ENCODE peak calls at places on chromosomes 16 and 17, in nine cellular contexts. E is K562, N is A549, L is H1, F is SK-N-SH, X is transverse colon, K is upper lobe of left lung, Z is esophagus muscularis mucosa, B is sigmoid colon. V is an unnamed sample. For H3K4me1, the result is how much of the 10 kb centered on the place peaks cover.

GRCh38 chr17:81378941-81379511 is 16.2 kb upstream of the BAHCC1 start:
- DNase-seq in B (no peak), E (no peak), Z (no peak), K (no peak), L (no peak), F (peak), N (no peak), X (no peak), V (no peak)

GRCh38 chr17:51056813-51057510 is 63.7 kb downstream of the SPAG9 start:
- DNase-seq in B (no peak), L (peak), K (no peak), E (peak), F (peak), X (no peak), N (peak), Z (no peak), V (no peak)

GRCh38 chr17:3754458-3755334 is 31.0 kb downstream of the HASPIN start:
- DNase-seq in K (peak), E (peak), Z (no peak), X (peak), B (no peak), L (peak), N (no peak), F (peak), V (peak)

GRCh38 chr17:17295141-17295540 is 8.0 kb upstream of the NT5M start:
- DNase-seq in K (no peak), X (no peak), F (no peak), L (no peak), B (no peak), Z (no peak), E (no peak), N (no peak), V (no peak)

GRCh38 chr16:11258553-11259287 is 2.7 kb upstream of the SOCS1 start:
- DNase-seq in B (peak), X (peak), K (peak), E (no peak), F (peak), N (no peak), L (no peak), Z (no peak), V (peak)

GRCh38 chr16:84144301-84144858 is 597 bp downstream of the HSDL1 start:
- DNase-seq in Z (no peak), F (peak), X (peak), B (no peak), E (peak), L (peak), N (peak), K (peak), V (peak)

GRCh38 chr17:53032861-53033271 is 789.9 kb upstream of the KIF2B start:
- DNase-seq in N (no peak), L (peak), E (no peak), Z (no peak), X (peak), K (peak), B (no peak), F (peak), V (no peak)

GRCh38 chr17:9813166-9813565 is 8.7 kb downstream of the GSG1L2 start:
- DNase-seq in F (no peak), N (no peak), X (no peak), L (no peak), K (no peak), Z (no peak), B (no peak), E (no peak), V (no peak)

GRCh38 chr17:42178817-42179216 is 2.1 kb downstream of the KCNH4 start:
- DNase-seq in F (no peak), E (no peak), L (no peak), B (no peak), N (no peak), K (no peak), Z (no peak), X (no peak), V (no peak)

GRCh38 chr16:83953796-83954576 is 946 bp downstream of the OSGIN1 start:
- DNase-seq in B (no peak), F (no peak), X (no peak), Z (no peak), N (peak), E (peak), L (no peak), K (peak), V (no peak)

GRCh38 chr17:63843387-63844292 is 1.2 kb upstream of the SMARCD2 start:
- DNase-seq in L (no peak), N (no peak), B (peak), Z (no peak), E (no peak), K (peak), X (peak), F (no peak), V (peak)

GRCh38 chr16:72112906-72113615 is 19.4 kb downstream of the DHX38 start:
- DNase-seq in X (no peak), F (no peak), L (no peak), E (no peak), B (no peak), Z (no peak), N (no peak), K (no peak), V (no peak)

GRCh38 chr17:82616021-82616703 is 32.1 kb downstream of the WDR45B start:
- DNase-seq in K (no peak), X (no peak), F (no peak), N (no peak), Z (no peak), E (no peak), B (no peak), L (no peak), V (no peak)

GRCh38 chr16:80120899-80121521 is 419.8 kb upstream of the DYNLRB2 start:
- DNase-seq in F (peak), L (no peak), X (no peak), N (no peak), K (no peak), E (no peak), B (no peak), Z (peak), V (peak)

GRCh38 chr16:11546522-11547485 is 39.9 kb downstream of the LITAF start:
- DNase-seq in Z (no peak), L (no peak), E (no peak), K (no peak), X (no peak), F (no peak), N (no peak), B (no peak), V (no peak)

GRCh38 chr16:728131-728889 is 1.4 kb downstream of the HAGHL start:
- DNase-seq in F (peak), K (peak), Z (no peak), E (peak), L (no peak), X (peak), N (peak), B (peak), V (peak)

GRCh38 chr16:57572978-57573733 is 30.7 kb downstream of the ADGRG5 start:
- DNase-seq in K (no peak), X (no peak), F (no peak), Z (peak), E (no peak), L (no peak), B (no peak), N (no peak), V (no peak)

GRCh38 chr17:75242461-75243042 is 18.9 kb downstream of the GGA3 start:
- DNase-seq in B (no peak), L (no peak), N (no peak), F (no peak), K (no peak), E (no peak), X (peak), Z (no peak), V (no peak)

GRCh38 chr17:30922235-30922993 is 669 bp downstream of the ADAP2 start:
- DNase-seq in Z (no peak), N (no peak), F (peak), X (peak), K (no peak), B (peak), L (peak), E (no peak), V (no peak)

GRCh38 chr16:51994597-51994996 is 552.3 kb downstream of the TOX3 start:
- DNase-seq in Z (no peak), B (no peak), N (no peak), X (peak), K (peak), L (no peak), E (no peak), F (no peak), V (peak)

GRCh38 chr17:38658741-38659345 is 15.9 kb downstream of the EPOP start:
- DNase-seq in Z (no peak), B (no peak), L (no peak), N (no peak), E (no peak), X (no peak), K (no peak), F (no peak), V (no peak)

GRCh38 chr16:27245276-27246231 is 23.0 kb downstream of the NSMCE1 start:
- DNase-seq in K (peak), Z (no peak), N (peak), L (no peak), X (no peak), E (peak), B (peak), F (no peak), V (no peak)

GRCh38 chr17:4565209-4566141 is 5.1 kb upstream of the GGT6 start:
- DNase-seq in K (peak), N (peak), B (peak), F (peak), X (peak), L (no peak), E (peak), Z (no peak), V (peak)

DNA sequence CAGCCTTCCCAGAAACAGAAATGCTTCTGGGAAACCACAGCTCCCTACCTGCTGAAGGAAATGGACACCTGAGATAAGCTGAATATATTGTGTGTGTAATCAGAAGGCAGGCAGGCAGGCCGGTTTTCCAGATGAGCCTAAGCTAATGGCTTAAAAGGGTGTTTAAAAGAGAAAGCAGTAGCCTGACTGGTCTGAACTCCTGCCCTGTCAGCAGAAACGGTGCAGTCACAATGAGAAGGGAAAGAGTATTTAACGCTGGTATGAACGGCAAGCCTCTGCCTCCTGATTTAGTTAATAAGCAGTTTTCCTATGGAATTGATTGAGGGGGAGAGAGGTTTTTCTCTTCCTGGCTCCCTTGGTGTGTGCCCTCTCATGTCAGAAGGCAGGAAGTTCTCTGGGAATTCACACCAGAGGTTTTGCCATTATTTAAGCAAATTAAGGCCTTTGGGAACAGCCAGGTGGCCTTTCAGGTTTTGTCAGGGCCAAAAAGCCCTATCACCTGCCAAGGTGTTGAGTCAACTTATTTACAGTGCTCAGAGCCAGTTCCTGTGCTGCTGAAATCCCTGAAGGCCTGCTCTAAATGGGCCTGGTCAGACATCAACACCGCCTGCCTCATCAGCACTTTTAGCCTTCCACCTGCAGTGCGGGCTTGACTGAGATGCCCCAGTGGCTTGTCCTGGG is 41.6 kb downstream of the CDH1 start:
- DNase-seq in Z (no peak), E (no peak), X (peak), B (no peak), L (no peak), N (no peak), K (peak), F (no peak), V (peak)
- TF ChIP-seq EP300 in Z (no peak), E (no peak), X (no peak), B (no peak), L (no peak), N (no peak), K (no peak), F (no peak), V (no peak)

DNA sequence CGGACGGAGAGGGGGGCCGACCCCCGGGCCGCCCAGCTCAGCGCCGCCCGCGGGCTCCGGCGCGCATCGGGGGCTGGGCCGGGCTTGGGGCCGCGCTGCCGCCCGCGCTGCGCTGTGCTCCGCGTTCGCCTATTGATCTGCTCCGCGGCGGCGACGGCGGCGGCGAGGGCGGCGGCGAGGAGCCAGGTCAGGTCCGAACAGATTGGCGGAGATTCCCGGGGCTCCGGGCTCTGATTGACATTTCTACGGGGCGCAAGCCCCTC is 589 bp downstream of the IRX3 start:
- DNase-seq in N (no peak), F (no peak), X (no peak), L (no peak), E (no peak), Z (no peak), B (no peak), K (no peak), V (no peak)
- H3K4me3 ChIP-seq in N (peak), F (peak), X (peak), L (peak), E (no peak), Z (peak), B (peak), K (peak), V (peak)

GRCh38 chr16:78242231-78242630 is 142.8 kb downstream of the WWOX start:
- DNase-seq in L (no peak), N (no peak), Z (peak), E (no peak), F (no peak), K (no peak), B (no peak), X (no peak), V (no peak)

GRCh38 chr16:78237346-78237745 is 137.9 kb downstream of the WWOX start:
- DNase-seq in N (no peak), Z (no peak), E (no peak), L (peak), X (no peak), K (no peak), B (no peak), F (no peak), V (no peak)

GRCh38 chr16:78244131-78244899 is 144.9 kb downstream of the WWOX start:
- DNase-seq in L (no peak), X (no peak), Z (peak), E (no peak), F (no peak), K (no peak), N (no peak), B (no peak), V (peak)

GRCh38 chr16:78237856-78238255 is 138.4 kb downstream of the WWOX start:
- DNase-seq in B (no peak), X (no peak), N (no peak), E (no peak), F (no peak), K (no peak), L (no peak), Z (no peak), V (no peak)

DNA sequence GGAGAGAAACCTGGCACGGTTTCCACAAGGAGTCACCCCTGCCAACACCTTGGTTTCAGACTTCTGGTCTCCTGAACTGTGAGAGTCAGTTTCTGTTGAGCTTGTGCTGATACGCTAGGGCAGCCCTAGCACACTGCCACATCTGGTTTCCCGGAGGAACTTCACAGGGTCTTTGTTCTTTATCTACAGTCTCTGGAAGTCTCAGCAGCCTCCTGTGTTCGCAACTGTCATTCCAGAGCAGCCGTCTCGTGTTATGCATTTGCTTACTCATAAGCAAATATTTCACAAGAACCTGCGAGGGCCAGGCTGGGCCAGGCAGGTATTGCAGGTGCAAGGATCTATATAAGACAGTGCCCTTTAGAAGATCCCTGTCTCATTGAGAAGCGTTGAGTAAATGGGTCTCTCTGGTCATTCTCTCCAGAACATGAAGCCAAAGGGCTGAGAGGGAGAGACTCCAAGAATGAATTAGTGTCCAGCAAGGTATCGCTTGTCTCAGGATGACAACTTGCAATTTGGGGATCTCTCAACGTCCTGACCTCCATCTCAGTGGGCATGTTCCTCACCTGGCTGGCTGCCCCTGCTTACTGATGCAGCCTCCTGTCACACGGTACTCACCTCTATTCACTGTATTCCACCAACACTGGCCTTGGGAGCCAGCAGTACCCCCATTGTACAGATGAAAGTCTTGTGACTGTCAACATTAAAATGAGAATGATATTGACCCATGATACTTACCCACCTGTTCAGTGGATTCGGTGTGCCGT is 141.2 kb downstream of the WWOX start:
- DNase-seq in E (no peak), F (no peak), L (peak), N (peak), X (no peak), Z (peak), B (no peak), K (peak), V (peak)
- H3K4me1 ChIP-seq in E (under half), F (under half), L (under half), N (under half), X (under half), Z (under half), B (under half), K (under half), V (under half)

GRCh38 chr16:67917140-67917851 is 14.4 kb downstream of the CTRL start:
- DNase-seq in B (no peak), E (no peak), N (no peak), F (no peak), K (peak), Z (no peak), L (no peak), X (no peak), V (no peak)

GRCh38 chr16:67915831-67916723 is 15.6 kb downstream of the CTRL start:
- DNase-seq in F (peak), N (no peak), B (no peak), Z (no peak), X (peak), E (no peak), K (no peak), L (no peak), V (peak)

GRCh38 chr16:67919618-67920210 is 11.9 kb downstream of the CTRL start:
- DNase-seq in B (no peak), Z (no peak), N (no peak), K (no peak), E (no peak), F (no peak), X (no peak), L (no peak), V (no peak)

GRCh38 chr16:67914758-67915622 is 16.7 kb downstream of the CTRL start:
- DNase-seq in Z (no peak), X (no peak), N (no peak), F (peak), K (no peak), E (no peak), L (no peak), B (no peak), V (no peak)

GRCh38 chr16:67917852-67918236 is 13.8 kb downstream of the CTRL start:
- DNase-seq in K (peak), X (no peak), L (no peak), F (no peak), B (no peak), Z (no peak), E (peak), N (peak), V (no peak)
- TF ChIP-seq EP300 in K (no peak), X (no peak), L (no peak), F (no peak), B (no peak), Z (no peak), E (no peak), N (no peak), V (no peak)

DNA sequence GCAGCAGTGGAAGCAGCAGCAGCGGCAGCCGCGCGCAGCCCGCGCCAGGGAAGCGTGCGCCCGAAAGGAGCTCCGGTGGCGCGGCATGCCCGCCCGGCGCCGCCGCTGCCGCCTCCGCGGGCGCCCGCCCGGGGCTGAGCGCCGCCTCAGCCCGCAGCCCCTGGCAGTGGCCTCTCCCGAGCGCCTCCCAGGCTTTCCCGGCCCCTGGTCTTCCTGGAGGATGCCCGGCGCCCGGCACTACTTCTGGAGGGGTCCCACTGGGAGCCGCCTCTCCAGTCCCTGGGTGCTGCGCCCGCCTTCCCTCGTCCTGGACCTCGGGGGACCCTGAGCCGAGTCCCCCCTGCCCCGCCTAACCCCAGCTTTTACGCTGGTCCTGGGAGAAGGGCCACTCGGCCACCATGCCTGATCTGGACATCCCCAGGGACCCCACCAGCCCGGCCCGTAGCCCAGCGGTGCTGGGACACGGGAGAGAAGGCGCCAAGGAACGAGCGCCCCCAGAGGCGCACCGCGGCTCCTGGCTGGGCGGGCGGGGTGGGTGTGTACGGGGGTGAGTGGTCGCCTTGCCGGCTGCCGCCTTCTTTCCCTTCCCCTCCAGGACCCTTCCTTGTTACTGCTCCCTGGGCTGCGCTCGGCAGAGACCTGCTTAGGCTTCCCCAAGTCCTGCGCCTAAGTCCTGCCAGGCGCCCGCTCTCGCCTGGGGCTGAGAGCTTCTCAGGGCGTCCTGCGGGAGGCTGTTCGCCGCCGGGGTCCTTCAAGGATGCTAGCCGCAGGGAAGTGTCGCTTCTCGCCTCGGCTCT is 713 bp downstream of the ASIC2 start:
- DNase-seq in L (peak), N (peak), Z (no peak), B (no peak), X (peak), F (peak), K (no peak), E (peak), V (no peak)
- H3K4me3 ChIP-seq in L (peak), N (peak), Z (peak), B (peak), X (no peak), F (peak), K (peak), E (no peak), V (peak)

GRCh38 chr17:34255381-34255732 is 272 bp downstream of the CCL2 start:
- DNase-seq in L (no peak), B (no peak), F (no peak), X (no peak), K (no peak), E (no peak), Z (no peak), N (no peak), V (no peak)

GRCh38 chr17:34254651-34255380 is at the start of gene CCL2:
- DNase-seq in L (peak), F (peak), B (peak), X (peak), Z (peak), K (peak), E (no peak), N (peak), V (peak)

GRCh38 chr17:34254146-34254545 is 939 bp upstream of the CCL2 start:
- DNase-seq in K (no peak), L (no peak), N (no peak), B (no peak), F (no peak), X (no peak), E (no peak), Z (peak), V (no peak)

GRCh38 chr17:34257299-34257985 is 2.4 kb downstream of the CCL2 start:
- DNase-seq in E (no peak), X (no peak), Z (no peak), L (no peak), N (no peak), B (no peak), F (no peak), K (no peak), V (no peak)

DNA sequence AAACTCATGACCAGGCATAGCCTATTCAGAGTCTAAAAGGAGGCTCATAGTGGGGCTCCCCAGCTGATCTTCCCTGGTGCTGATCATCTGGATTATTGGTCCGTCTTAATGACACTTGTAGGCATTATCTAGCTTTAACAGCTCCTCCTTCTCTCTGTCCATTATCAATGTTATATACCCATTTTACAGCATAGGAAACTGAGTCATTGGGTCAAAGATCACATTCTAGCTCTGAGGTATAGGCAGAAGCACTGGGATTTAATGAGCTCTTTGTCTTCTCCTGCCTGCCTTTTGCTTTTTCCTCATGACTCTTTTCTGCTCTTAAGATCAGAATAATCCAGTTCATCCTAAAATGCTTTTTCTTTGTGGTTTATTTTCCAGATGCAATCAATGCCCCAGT is 756 bp downstream of the CCL2 start:
- DNase-seq in F (no peak), K (no peak), L (no peak), Z (no peak), B (no peak), E (no peak), X (no peak), N (no peak), V (no peak)
- H3K4me1 ChIP-seq in F (under half), K (half or more), L (under half), Z (half or more), B (under half), E (under half), X (under half), N (under half), V (under half)